ENCODE peak calls at places on chromosomes 6 and 20, in six cellular contexts. T is K562, Y is GM12878, S is HepG2, C is A549, G is IMR-90. R is an unnamed sample.

GRCh38 chr6:122615409-122615808 is 5.2 kb downstream of the PKIB start:
- DNase-seq in T (no peak), G (no peak), C (no peak), Y (no peak), S (no peak), R (no peak)

GRCh38 chr20:24702501-24703283 is 233.3 kb downstream of the SYNDIG1 start:
- DNase-seq in C (no peak), S (no peak), Y (no peak), G (no peak), T (no peak), R (no peak)

GRCh38 chr6:21769405-21769851 is 175.9 kb downstream of the SOX4 start:
- DNase-seq in Y (no peak), S (no peak), T (no peak), C (no peak), G (peak), R (no peak)

GRCh38 chr20:46243707-46244628 is 64.3 kb downstream of the CDH22 start:
- DNase-seq in S (no peak), Y (no peak), G (peak), T (no peak), C (no peak), R (peak)

GRCh38 chr20:63122626-63123025 is 93.3 kb downstream of the YTHDF1 start:
- DNase-seq in C (no peak), S (no peak), T (no peak), G (no peak), Y (no peak), R (no peak)

GRCh38 chr6:36595168-36595818 is 1.1 kb downstream of the SRSF3 start:
- DNase-seq in G (peak), S (peak), Y (no peak), C (no peak), T (peak), R (no peak)

GRCh38 chr20:62205618-62206387 is 14.3 kb downstream of the HRH3 start:
- DNase-seq in Y (no peak), T (no peak), C (no peak), G (no peak), S (no peak), R (no peak)

GRCh38 chr6:70413829-70414494 is 654 bp downstream of the FAM135A start:
- DNase-seq in C (peak), T (peak), Y (no peak), S (no peak), G (no peak), R (peak)

GRCh38 chr6:34457747-34458462 is 8.0 kb upstream of the PACSIN1 start:
- DNase-seq in G (no peak), C (no peak), S (peak), T (no peak), Y (no peak), R (no peak)

GRCh38 chr6:34462010-34462409 is 3.9 kb upstream of the PACSIN1 start:
- DNase-seq in G (no peak), T (no peak), S (no peak), Y (no peak), C (no peak), R (no peak)

GRCh38 chr6:34462561-34462971 is 3.3 kb upstream of the PACSIN1 start:
- DNase-seq in S (peak), C (peak), Y (no peak), G (no peak), T (peak), R (peak)

GRCh38 chr6:34460796-34461507 is 4.9 kb upstream of the PACSIN1 start:
- DNase-seq in C (no peak), G (no peak), S (no peak), Y (no peak), T (no peak), R (no peak)

GRCh38 chr6:34459899-34460593 is 5.8 kb upstream of the PACSIN1 start:
- DNase-seq in G (peak), C (peak), T (peak), S (peak), Y (peak), R (peak)
- TF ChIP-seq BHLHE40 in G (no peak), C (no peak), T (no peak), S (no peak), Y (no peak), R (no peak)

DNA sequence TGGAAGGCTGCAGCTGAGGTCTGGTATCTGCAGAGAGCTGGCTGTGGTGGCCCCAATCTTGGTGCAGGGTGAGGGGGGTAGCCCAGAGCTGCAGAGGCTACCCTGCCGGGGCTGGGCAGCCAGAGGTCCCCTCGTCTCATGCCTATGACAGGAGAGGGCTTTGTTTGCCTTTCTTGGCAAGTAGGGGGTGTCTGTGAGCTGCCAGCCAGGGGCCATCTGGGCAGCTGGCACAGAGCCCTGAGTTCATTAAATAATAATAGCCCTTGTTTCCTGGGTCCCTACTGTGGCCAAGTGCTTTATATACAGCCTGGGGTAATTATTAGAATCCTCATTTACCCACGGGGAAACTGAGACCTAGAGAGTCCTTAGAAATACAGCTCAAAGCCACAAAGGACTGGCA is 66.6 kb downstream of the EZR start:
- DNase-seq in T (no peak), S (no peak), C (no peak), Y (no peak), G (no peak), R (peak)
- TF ChIP-seq BHLHE40 in T (no peak), S (no peak), C (no peak), Y (no peak), G (no peak), R (no peak)

DNA sequence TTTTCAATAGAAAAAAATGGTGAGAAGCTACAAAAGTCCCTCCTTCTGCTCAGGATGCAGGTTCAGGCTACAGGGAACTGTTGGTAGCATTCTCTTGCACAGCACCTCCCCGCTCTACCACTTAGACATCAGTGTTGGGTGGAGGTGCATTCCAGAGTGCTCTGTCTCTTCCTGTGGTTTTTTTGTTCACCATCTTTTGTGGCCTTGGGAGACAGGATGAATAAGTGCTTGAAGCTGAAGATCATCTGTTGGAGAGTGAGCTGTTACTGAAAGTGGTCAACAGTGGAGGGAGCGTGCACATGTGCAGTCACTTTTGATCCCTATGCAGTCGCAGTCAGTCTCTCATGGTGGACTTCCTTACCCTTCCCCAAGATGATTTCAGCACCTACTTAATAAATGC is 16.6 kb upstream of the BTBD3 start:
- DNase-seq in S (peak), G (peak), T (no peak), C (no peak), Y (no peak), R (no peak)
- TF ChIP-seq BHLHE40 in S (no peak), G (peak), T (no peak), C (no peak), Y (no peak), R (no peak)

DNA sequence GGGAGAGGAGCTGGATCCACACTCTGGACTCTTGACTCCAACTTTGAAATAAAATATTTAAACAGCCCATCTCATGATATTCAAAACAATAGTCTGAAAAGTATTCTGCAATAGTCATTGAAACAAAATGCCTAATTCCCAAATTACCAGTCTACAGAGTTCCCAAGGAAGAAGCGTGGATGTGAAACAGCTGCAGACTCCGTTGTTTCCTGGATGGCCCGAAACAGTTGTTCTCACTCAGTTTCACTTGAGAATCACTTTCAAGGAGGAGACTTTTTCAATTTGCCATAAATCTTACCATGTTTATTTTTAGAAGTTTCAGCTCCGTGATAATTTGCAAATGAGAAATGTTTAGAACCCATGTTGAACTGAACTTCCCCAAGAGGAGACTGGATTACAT is 105.4 kb downstream of the EDN3 start:
- DNase-seq in Y (no peak), S (no peak), G (no peak), C (no peak), T (no peak), R (no peak)
- TF ChIP-seq BHLHE40 in Y (no peak), S (no peak), G (no peak), C (no peak), T (no peak), R (no peak)

GRCh38 chr6:33314515-33314942 is 651 bp upstream of the TAPBP start:
- DNase-seq in C (peak), T (peak), G (peak), S (peak), Y (no peak), R (no peak)
- TF ChIP-seq BHLHE40 in C (no peak), T (peak), G (no peak), S (no peak), Y (no peak), R (no peak)

DNA sequence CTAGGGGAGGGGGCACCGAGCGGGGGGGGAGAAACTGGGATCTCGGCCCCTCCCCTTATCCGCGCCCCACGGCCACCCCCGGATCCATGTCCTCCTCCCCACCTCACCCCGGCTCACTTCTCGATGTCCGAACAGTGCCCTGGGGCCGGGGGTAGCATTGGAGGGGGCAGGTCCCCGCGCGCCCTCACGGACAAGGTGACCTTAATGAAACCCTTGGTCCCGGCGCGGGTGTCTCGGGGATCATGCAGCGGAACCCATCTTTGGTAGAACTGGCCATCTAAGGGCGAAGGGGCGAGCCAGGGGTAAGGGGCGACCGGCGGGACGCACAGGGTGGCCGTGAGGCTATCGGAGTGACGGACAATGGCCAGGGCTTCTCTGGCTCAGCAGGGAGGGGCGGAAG is 13.6 kb upstream of the SPAG4 start:
- DNase-seq in G (no peak), S (no peak), Y (no peak), T (no peak), C (no peak), R (no peak)
- TF ChIP-seq BHLHE40 in G (no peak), S (no peak), Y (no peak), T (no peak), C (no peak), R (no peak)

DNA sequence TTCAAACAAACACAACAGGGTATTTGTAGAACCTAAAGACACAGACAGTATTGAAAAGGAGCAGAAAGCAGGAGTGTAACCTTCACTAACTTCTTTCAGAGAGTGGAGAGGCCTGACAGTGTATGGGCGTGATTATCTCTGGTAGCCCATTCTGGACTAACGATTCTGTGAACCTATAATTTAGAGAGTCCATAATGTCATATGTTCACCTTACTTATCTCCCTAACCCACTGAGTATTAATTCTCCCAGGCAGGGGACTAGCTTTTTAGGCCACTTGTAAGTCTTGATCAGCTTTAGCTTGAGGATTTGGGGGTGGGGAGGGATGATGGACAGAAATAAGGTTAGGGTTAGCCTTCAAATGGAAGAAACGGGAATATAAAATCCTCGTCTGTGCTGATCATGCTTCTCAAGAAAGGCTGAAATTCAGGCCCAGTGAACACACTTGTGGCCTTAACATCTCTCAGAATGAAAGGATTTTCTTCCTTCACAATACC is 2.8 kb upstream of the PARD6B start:
- DNase-seq in G (no peak), S (peak), Y (no peak), T (peak), C (no peak), R (no peak)
- TF ChIP-seq BHLHE40 in G (no peak), S (no peak), Y (no peak), T (no peak), C (no peak), R (no peak)

GRCh38 chr20:64242797-64243475 is 12.6 kb upstream of the PCMTD2 start:
- DNase-seq in Y (no peak), C (no peak), G (no peak), T (no peak), S (peak), R (no peak)
- TF ChIP-seq BHLHE40 in Y (no peak), C (no peak), G (no peak), T (no peak), S (no peak), R (no peak)

R was measured in HEK293T.